ENCODE peak calls at places on chromosome 12, in nine cellular contexts. Z, F, P, Y, S, G, C, N and Q are unnamed samples.

GRCh38 chr12:120696599-120696998 is 9.7 kb downstream of the MLEC start:
- DNase-seq in S (no peak), P (no peak), Z (no peak), Y (no peak), C (no peak), N (no peak), F (no peak), G (no peak), Q (no peak)

GRCh38 chr12:67018105-67018504 is 251.1 kb upstream of the CAND1 start:
- DNase-seq in S (no peak), G (no peak), Z (no peak), F (no peak), P (peak), N (no peak), C (no peak), Y (no peak), Q (no peak)

GRCh38 chr12:71392521-71393145 is 47.0 kb upstream of the LGR5 start:
- DNase-seq in P (no peak), C (no peak), S (peak), Y (no peak), N (no peak), G (peak), Z (no peak), F (no peak), Q (peak)

GRCh38 chr12:11724888-11725310 is 75.4 kb downstream of the ETV6 start:
- DNase-seq in Z (no peak), N (no peak), C (no peak), S (no peak), P (no peak), Y (no peak), F (no peak), G (peak), Q (peak)

GRCh38 chr12:62933871-62934798 is 815 bp downstream of the PPM1H start:
- DNase-seq in N (no peak), G (peak), C (peak), P (peak), Y (peak), Z (peak), F (no peak), S (peak), Q (peak)

GRCh38 chr12:110349521-110350151 is 53.9 kb downstream of the ANAPC7 start:
- DNase-seq in N (peak), C (peak), G (no peak), P (no peak), Y (peak), Z (no peak), S (no peak), F (no peak), Q (no peak)

GRCh38 chr12:125201940-125202339 is 136.7 kb downstream of the AACS start:
- DNase-seq in C (no peak), Z (peak), G (no peak), F (no peak), S (no peak), Y (no peak), N (no peak), P (no peak), Q (no peak)

GRCh38 chr12:12975322-12976077 is 23.5 kb upstream of the GPRC5D start:
- DNase-seq in N (no peak), S (peak), P (peak), C (peak), Z (no peak), Y (no peak), G (peak), F (no peak), Q (peak)

GRCh38 chr12:47017901-47018479 is 61.4 kb upstream of the PCED1B start:
- DNase-seq in N (no peak), F (no peak), P (no peak), C (no peak), Y (no peak), Z (no peak), S (no peak), G (peak), Q (peak)

GRCh38 chr12:88639361-88639760 is 59.1 kb upstream of the KITLG start:
- DNase-seq in C (no peak), N (no peak), Z (no peak), S (no peak), F (no peak), P (peak), G (peak), Y (no peak), Q (no peak)

GRCh38 chr12:30969606-30970395 is 43.3 kb downstream of the TSPAN11 start:
- DNase-seq in Z (no peak), F (no peak), P (no peak), C (no peak), S (no peak), N (no peak), Y (no peak), G (no peak), Q (no peak)